ENCODE peak calls at places on chromosome X, in ten cellular contexts. One of them, this sample, is unnamed.

GRCh38 chrX:17412692-17413091 is 37.7 kb downstream of the NHS start:
- DNase-seq in OCI-LY7: no peak
- DNase-seq in GM23248: peak
- DNase-seq in K562: no peak
- DNase-seq in IMR-90: peak
- DNase-seq in fibroblast of lung: peak
- DNase-seq in hepatocyte: no peak
- DNase-seq in PC-9: peak
- DNase-seq in neuronal stem cell: no peak
- DNase-seq in mesenchymal stem cell: peak
- DNase-seq in this sample: no peak

GRCh38 chrX:109270580-109271484 is 211.1 kb downstream of the GUCY2F start:
- DNase-seq in OCI-LY7: peak
- DNase-seq in GM23248: peak
- DNase-seq in K562: no peak
- DNase-seq in IMR-90: no peak
- DNase-seq in fibroblast of lung: no peak
- DNase-seq in hepatocyte: no peak
- DNase-seq in PC-9: no peak
- DNase-seq in neuronal stem cell: no peak
- DNase-seq in mesenchymal stem cell: no peak
- DNase-seq in this sample: no peak

GRCh38 chrX:48516285-48516684 is 5.3 kb upstream of the EBP start:
- DNase-seq in OCI-LY7: no peak
- DNase-seq in GM23248: no peak
- DNase-seq in K562: no peak
- DNase-seq in IMR-90: no peak
- DNase-seq in fibroblast of lung: no peak
- DNase-seq in hepatocyte: no peak
- DNase-seq in PC-9: no peak
- DNase-seq in neuronal stem cell: no peak
- DNase-seq in mesenchymal stem cell: no peak
- DNase-seq in this sample: no peak

GRCh38 chrX:52979568-52979967 is 21.2 kb upstream of the FAM156A start:
- DNase-seq in OCI-LY7: no peak
- DNase-seq in GM23248: no peak
- DNase-seq in K562: no peak
- DNase-seq in IMR-90: no peak
- DNase-seq in fibroblast of lung: peak
- DNase-seq in hepatocyte: no peak
- DNase-seq in PC-9: no peak
- DNase-seq in neuronal stem cell: no peak
- DNase-seq in mesenchymal stem cell: no peak
- DNase-seq in this sample: no peak

GRCh38 chrX:23732704-23733103 is 10.4 kb downstream of the ACOT9 start:
- DNase-seq in OCI-LY7: peak
- DNase-seq in GM23248: no peak
- DNase-seq in K562: no peak
- DNase-seq in IMR-90: no peak
- DNase-seq in fibroblast of lung: no peak
- DNase-seq in hepatocyte: no peak
- DNase-seq in PC-9: no peak
- DNase-seq in neuronal stem cell: no peak
- DNase-seq in mesenchymal stem cell: no peak
- DNase-seq in this sample: no peak

GRCh38 chrX:115330498-115331138 is 41.1 kb downstream of the LUZP4 start:
- DNase-seq in OCI-LY7: peak
- DNase-seq in GM23248: peak
- DNase-seq in K562: peak
- DNase-seq in IMR-90: peak
- DNase-seq in fibroblast of lung: peak
- DNase-seq in hepatocyte: peak
- DNase-seq in PC-9: peak
- DNase-seq in neuronal stem cell: no peak
- DNase-seq in mesenchymal stem cell: peak
- DNase-seq in this sample: peak

GRCh38 chrX:113400193-113400704 is 559.6 kb upstream of the AMOT start:
- DNase-seq in OCI-LY7: no peak
- DNase-seq in GM23248: peak
- DNase-seq in K562: no peak
- DNase-seq in IMR-90: no peak
- DNase-seq in fibroblast of lung: no peak
- DNase-seq in hepatocyte: peak
- DNase-seq in PC-9: peak
- DNase-seq in neuronal stem cell: no peak
- DNase-seq in mesenchymal stem cell: no peak
- DNase-seq in this sample: peak

GRCh38 chrX:147550217-147550616 is 361.5 kb upstream of the FMR1 start:
- DNase-seq in OCI-LY7: peak
- DNase-seq in GM23248: peak
- DNase-seq in K562: peak
- DNase-seq in IMR-90: no peak
- DNase-seq in fibroblast of lung: no peak
- DNase-seq in hepatocyte: peak
- DNase-seq in PC-9: peak
- DNase-seq in neuronal stem cell: peak
- DNase-seq in mesenchymal stem cell: no peak
- DNase-seq in this sample: peak

GRCh38 chrX:40172980-40173661 is 75.4 kb upstream of the BCOR start:
- DNase-seq in OCI-LY7: peak
- DNase-seq in GM23248: no peak
- DNase-seq in K562: no peak
- DNase-seq in IMR-90: no peak
- DNase-seq in fibroblast of lung: no peak
- DNase-seq in hepatocyte: no peak
- DNase-seq in PC-9: no peak
- DNase-seq in neuronal stem cell: no peak
- DNase-seq in mesenchymal stem cell: peak
- DNase-seq in this sample: no peak

GRCh38 chrX:20382518-20383291 is 116.0 kb upstream of the RPS6KA3 start:
- DNase-seq in OCI-LY7: no peak
- DNase-seq in GM23248: peak
- DNase-seq in K562: no peak
- DNase-seq in IMR-90: no peak
- DNase-seq in fibroblast of lung: no peak
- DNase-seq in hepatocyte: peak
- DNase-seq in PC-9: no peak
- DNase-seq in neuronal stem cell: no peak
- DNase-seq in mesenchymal stem cell: peak
- DNase-seq in this sample: no peak

GRCh38 chrX:149628280-149628679 is 3.3 kb downstream of the TMEM185A start:
- DNase-seq in OCI-LY7: no peak
- DNase-seq in GM23248: no peak
- DNase-seq in K562: no peak
- DNase-seq in IMR-90: no peak
- DNase-seq in fibroblast of lung: no peak
- DNase-seq in hepatocyte: no peak
- DNase-seq in PC-9: no peak
- DNase-seq in neuronal stem cell: no peak
- DNase-seq in mesenchymal stem cell: no peak
- DNase-seq in this sample: no peak

GRCh38 chrX:149628768-149629167 is 2.8 kb downstream of the TMEM185A start:
- DNase-seq in OCI-LY7: no peak
- DNase-seq in GM23248: no peak
- DNase-seq in K562: no peak
- DNase-seq in IMR-90: no peak
- DNase-seq in fibroblast of lung: no peak
- DNase-seq in hepatocyte: no peak
- DNase-seq in PC-9: no peak
- DNase-seq in neuronal stem cell: no peak
- DNase-seq in mesenchymal stem cell: no peak
- DNase-seq in this sample: no peak

GRCh38 chrX:149631293-149632165 is at the start of gene TMEM185A:
- DNase-seq in OCI-LY7: peak
- DNase-seq in GM23248: peak
- DNase-seq in K562: peak
- DNase-seq in IMR-90: peak
- DNase-seq in fibroblast of lung: peak
- DNase-seq in hepatocyte: peak
- DNase-seq in PC-9: peak
- DNase-seq in neuronal stem cell: peak
- DNase-seq in mesenchymal stem cell: peak
- DNase-seq in this sample: peak

GRCh38 chrX:149629730-149630387 is 1.7 kb downstream of the TMEM185A start:
- DNase-seq in OCI-LY7: no peak
- DNase-seq in GM23248: peak
- DNase-seq in K562: no peak
- DNase-seq in IMR-90: no peak
- DNase-seq in fibroblast of lung: no peak
- DNase-seq in hepatocyte: no peak
- DNase-seq in PC-9: no peak
- DNase-seq in neuronal stem cell: no peak
- DNase-seq in mesenchymal stem cell: no peak
- DNase-seq in this sample: no peak

DNA sequence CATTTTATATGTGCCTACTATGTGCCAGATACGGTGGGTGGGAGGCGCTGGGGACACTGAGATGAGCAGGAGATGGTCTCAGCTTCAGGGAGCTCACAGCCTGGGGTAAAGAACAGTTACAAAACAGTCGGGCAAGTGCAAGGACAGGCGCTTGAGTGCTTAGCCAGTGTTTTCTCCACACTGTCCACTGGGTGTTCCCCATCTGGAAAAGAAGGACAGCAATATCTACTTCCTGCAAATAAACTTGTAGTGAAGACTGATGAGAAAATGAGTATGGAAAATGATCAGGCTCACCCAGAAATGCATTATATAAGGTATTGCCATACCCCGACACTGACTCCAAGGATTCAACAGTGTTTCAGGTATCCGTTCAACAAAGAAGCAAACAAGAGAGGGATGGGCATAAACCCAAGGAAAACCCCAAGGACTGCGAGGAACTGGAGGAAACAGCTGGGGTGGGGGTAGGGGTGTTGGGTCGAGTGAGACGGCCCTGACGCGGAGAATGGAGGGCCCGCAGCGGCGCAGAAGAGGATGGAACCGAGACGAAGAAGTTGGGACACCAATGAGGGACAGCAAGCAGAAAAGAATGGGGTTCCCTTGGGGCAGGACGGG is 805 bp downstream of the TMEM185A start:
- DNase-seq in OCI-LY7: no peak
- DNase-seq in GM23248: peak
- DNase-seq in K562: peak
- DNase-seq in IMR-90: peak
- DNase-seq in fibroblast of lung: peak
- DNase-seq in hepatocyte: peak
- DNase-seq in PC-9: peak
- DNase-seq in neuronal stem cell: no peak
- DNase-seq in mesenchymal stem cell: peak
- DNase-seq in this sample: no peak
- H2AFZ ChIP-seq in OCI-LY7: peak
- H2AFZ ChIP-seq in GM23248: peak
- H2AFZ ChIP-seq in K562: peak
- H2AFZ ChIP-seq in IMR-90: peak
- H2AFZ ChIP-seq in fibroblast of lung: peak
- H2AFZ ChIP-seq in hepatocyte: no peak
- H2AFZ ChIP-seq in PC-9: peak
- H2AFZ ChIP-seq in neuronal stem cell: peak
- H2AFZ ChIP-seq in mesenchymal stem cell: peak
- H2AFZ ChIP-seq in this sample: no peak

GRCh38 chrX:103063191-103063845 is 653 bp downstream of the BEX1 start:
- DNase-seq in OCI-LY7: no peak
- DNase-seq in GM23248: peak
- DNase-seq in K562: peak
- DNase-seq in IMR-90: peak
- DNase-seq in fibroblast of lung: peak
- DNase-seq in hepatocyte: peak
- DNase-seq in PC-9: no peak
- DNase-seq in neuronal stem cell: peak
- DNase-seq in mesenchymal stem cell: peak
- DNase-seq in this sample: peak
- H2AFZ ChIP-seq in OCI-LY7: no peak
- H2AFZ ChIP-seq in GM23248: peak
- H2AFZ ChIP-seq in K562: no peak
- H2AFZ ChIP-seq in IMR-90: no peak
- H2AFZ ChIP-seq in fibroblast of lung: no peak
- H2AFZ ChIP-seq in hepatocyte: no peak
- H2AFZ ChIP-seq in PC-9: no peak
- H2AFZ ChIP-seq in neuronal stem cell: peak
- H2AFZ ChIP-seq in mesenchymal stem cell: no peak
- H2AFZ ChIP-seq in this sample: no peak

DNA sequence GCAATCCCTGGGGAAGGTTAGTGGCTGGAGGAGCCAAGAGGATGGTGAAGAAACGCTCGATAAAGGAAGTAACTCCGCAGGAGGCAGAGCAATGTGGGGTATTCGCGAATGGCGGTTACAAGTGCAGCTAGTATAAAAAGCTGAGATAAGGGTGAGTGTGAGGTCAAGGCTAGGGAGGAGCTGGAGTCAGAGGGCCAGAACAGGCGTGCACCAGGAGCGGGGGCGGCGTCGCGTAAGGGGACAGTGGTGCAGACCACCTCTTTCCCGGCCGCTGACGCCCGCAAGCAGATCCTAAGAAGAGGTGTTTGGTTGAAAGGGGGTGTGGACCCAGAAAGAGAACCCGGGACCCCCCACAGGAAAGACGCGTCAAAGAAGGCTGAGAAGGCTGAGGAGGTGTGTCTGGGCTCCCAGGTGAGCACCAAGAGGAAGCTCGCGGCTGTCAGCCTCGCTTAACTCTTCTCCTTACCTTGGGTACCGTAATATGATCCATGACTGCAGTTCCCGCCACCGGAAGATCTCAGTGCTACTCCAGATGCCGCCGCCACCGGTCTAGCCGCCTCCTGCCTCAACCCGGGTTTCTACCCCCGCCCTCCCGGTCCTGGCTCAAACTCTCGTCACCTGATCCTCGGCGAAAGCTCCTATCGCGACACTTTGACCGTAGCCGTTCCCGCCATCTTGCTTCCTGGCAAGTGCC is at the start of gene MTMR8:
- DNase-seq in OCI-LY7: peak
- DNase-seq in GM23248: peak
- DNase-seq in K562: peak
- DNase-seq in IMR-90: no peak
- DNase-seq in fibroblast of lung: peak
- DNase-seq in hepatocyte: peak
- DNase-seq in PC-9: peak
- DNase-seq in neuronal stem cell: peak
- DNase-seq in mesenchymal stem cell: peak
- DNase-seq in this sample: peak
- H2AFZ ChIP-seq in OCI-LY7: peak
- H2AFZ ChIP-seq in GM23248: no peak
- H2AFZ ChIP-seq in K562: peak
- H2AFZ ChIP-seq in IMR-90: no peak
- H2AFZ ChIP-seq in fibroblast of lung: peak
- H2AFZ ChIP-seq in hepatocyte: peak
- H2AFZ ChIP-seq in PC-9: peak
- H2AFZ ChIP-seq in neuronal stem cell: peak
- H2AFZ ChIP-seq in mesenchymal stem cell: peak
- H2AFZ ChIP-seq in this sample: peak

DNA sequence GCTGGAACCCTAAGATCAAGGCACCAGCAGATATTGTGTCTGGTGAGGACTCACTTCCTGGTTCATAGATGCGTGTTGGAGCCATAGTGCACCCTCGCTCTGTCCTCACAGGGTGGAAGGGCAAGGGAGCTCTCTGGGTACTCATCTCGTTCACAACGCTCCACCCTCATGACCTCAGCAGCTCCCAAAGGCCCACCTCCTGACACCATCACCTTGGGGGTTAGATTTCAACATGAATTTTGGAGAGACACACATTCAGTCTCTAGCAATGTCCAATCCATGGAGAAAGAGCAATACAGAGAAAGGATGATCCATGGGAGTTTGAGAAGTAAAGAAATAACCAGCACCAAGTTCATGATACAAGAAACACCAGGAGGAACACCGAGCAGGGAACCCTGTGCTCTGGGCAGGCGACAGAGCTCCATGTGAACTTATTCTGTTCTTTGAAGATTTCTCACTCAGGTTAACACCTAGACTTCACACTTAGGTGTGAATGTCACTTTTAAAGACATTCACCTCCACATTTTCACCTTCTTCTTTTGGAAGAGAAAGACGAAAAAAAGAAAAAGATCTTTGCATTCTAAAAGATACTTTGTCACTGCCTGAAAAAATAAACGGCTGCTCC is 171.8 kb upstream of the FAM9B start:
- DNase-seq in OCI-LY7: no peak
- DNase-seq in GM23248: no peak
- DNase-seq in K562: no peak
- DNase-seq in IMR-90: no peak
- DNase-seq in fibroblast of lung: no peak
- DNase-seq in hepatocyte: no peak
- DNase-seq in PC-9: no peak
- DNase-seq in neuronal stem cell: no peak
- DNase-seq in mesenchymal stem cell: no peak
- DNase-seq in this sample: no peak
- H2AFZ ChIP-seq in OCI-LY7: no peak
- H2AFZ ChIP-seq in GM23248: no peak
- H2AFZ ChIP-seq in K562: no peak
- H2AFZ ChIP-seq in IMR-90: peak
- H2AFZ ChIP-seq in fibroblast of lung: no peak
- H2AFZ ChIP-seq in hepatocyte: no peak
- H2AFZ ChIP-seq in PC-9: no peak
- H2AFZ ChIP-seq in neuronal stem cell: no peak
- H2AFZ ChIP-seq in mesenchymal stem cell: no peak
- H2AFZ ChIP-seq in this sample: no peak

This sample was measured in GM23338.